ENCODE peak calls at places on chromosome 17, in four cellular contexts. Q, X, J and G are unnamed samples. For H3K4me1, the result is how much of the 10 kb centered on the place peaks cover.

GRCh38 chr17:80151333-80151732 is 4.4 kb upstream of the EIF4A3 start:
- DNase-seq in Q (no peak), X (no peak), J (no peak), G (no peak)

GRCh38 chr17:1967092-1967662 is 58.0 kb downstream of the RTN4RL1 start:
- DNase-seq in Q (no peak), X (no peak), J (no peak), G (no peak)

GRCh38 chr17:28612936-28613872 is 781 bp downstream of the RSKR start:
- DNase-seq in Q (no peak), X (no peak), J (no peak), G (peak)

GRCh38 chr17:67629963-67630320 is 87.8 kb upstream of the NOL11 start:
- DNase-seq in Q (no peak), X (peak), J (no peak), G (no peak)

GRCh38 chr17:75571197-75571884 is 16.3 kb upstream of the MYO15B start:
- DNase-seq in Q (no peak), X (no peak), J (peak), G (peak)

GRCh38 chr17:29115435-29115834 is 64.8 kb downstream of the MYO18A start:
- DNase-seq in Q (no peak), X (no peak), J (no peak), G (no peak)

GRCh38 chr17:40145476-40145875 is 5.1 kb downstream of the CASC3 start:
- DNase-seq in Q (no peak), X (no peak), J (no peak), G (no peak)

GRCh38 chr17:42670199-42670924 is 6.4 kb downstream of the PLEKHH3 start:
- DNase-seq in Q (no peak), X (no peak), J (no peak), G (peak)

GRCh38 chr17:17575360-17576251 is 15.9 kb downstream of the PEMT start:
- DNase-seq in Q (no peak), X (no peak), J (no peak), G (peak)

GRCh38 chr17:34622862-34623261 is 43.5 kb downstream of the TMEM132E start:
- DNase-seq in Q (no peak), X (no peak), J (no peak), G (no peak)

GRCh38 chr17:17749921-17750320 is 68.7 kb downstream of the RAI1 start:
- DNase-seq in Q (no peak), X (peak), J (no peak), G (peak)

GRCh38 chr17:45129426-45129939 is 2.8 kb downstream of the PLCD3 start:
- DNase-seq in Q (no peak), X (no peak), J (no peak), G (peak)
- H3K4me1 ChIP-seq in Q (under half), X (half or more), J (under half), G (under half)

GRCh38 chr17:72122002-72122310 is 1.1 kb downstream of the SOX9 start:
- DNase-seq in Q (no peak), X (no peak), J (no peak), G (no peak)
- H3K4me1 ChIP-seq in Q (under half), X (under half), J (under half), G (under half)

DNA sequence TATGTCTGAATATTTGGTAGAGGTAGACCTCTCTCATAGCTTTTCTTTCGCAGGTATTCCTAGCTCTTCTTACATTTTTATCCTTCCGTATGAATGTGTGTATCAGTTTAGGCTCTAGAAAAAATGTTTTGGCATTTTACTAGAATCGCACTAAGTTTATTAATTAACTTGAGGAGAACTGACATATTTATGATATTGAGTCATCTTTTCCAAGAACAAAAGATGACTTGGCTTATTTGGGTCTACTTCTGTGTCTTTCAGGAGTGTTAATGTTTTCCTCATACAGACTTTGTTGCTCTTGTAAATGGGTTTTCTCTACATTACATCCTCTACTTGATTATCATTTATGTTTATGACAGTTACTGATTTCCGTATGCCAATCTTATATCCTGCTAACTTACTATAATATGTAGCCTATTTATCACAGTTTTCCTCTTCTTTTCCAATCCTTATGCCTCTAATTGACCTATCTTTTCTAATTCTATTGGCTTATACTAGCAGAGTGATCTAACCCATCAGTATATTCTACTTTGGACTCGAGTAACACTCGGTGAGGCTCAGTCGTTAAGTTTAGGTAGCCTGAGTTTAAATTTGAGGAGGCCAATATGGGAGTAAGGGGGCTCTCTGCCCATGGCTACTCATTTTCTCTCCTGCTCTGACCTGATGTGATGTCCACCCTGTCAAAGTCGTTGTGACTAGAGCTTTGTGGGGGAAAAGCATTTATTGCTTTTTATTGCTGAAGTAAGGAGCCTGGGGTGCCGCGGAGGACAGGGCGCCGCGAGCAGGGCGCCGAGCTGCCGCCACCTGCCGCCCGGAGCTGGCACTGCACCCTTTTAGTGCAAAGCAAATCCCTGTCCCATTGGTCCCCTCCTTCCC is 20.0 kb downstream of the ST6GALNAC1 start:
- DNase-seq in Q (peak), X (peak), J (no peak), G (peak)
- H3K4me1 ChIP-seq in Q (under half), X (under half), J (under half), G (under half)

GRCh38 chr17:59383893-59384292 is 52.4 kb downstream of the YPEL2 start:
- DNase-seq in Q (no peak), X (no peak), J (no peak), G (no peak)
- H3K4me1 ChIP-seq in Q (under half), X (under half), J (under half), G (under half)

GRCh38 chr17:8380049-8380448 is 2.9 kb downstream of the RPL26 start:
- DNase-seq in Q (no peak), X (no peak), J (no peak), G (no peak)
- H3K4me1 ChIP-seq in Q (under half), X (under half), J (under half), G (under half)